ENCODE peak calls at places on chromosomes 1 and 21, in seven cellular contexts. A is Right ventricle myocardium inferior; G is A549; C is NCI-H1092; Y is kidney tubule cell; U is activated CD4-positive, alpha-beta memory T cell treated with anti-CD3 and anti-CD28 coated beads, Interleukin-2, amount 10 ng/mL, durations not matched to agents 7 days and 5 days; Q is heart right ventricle. O is an unnamed sample.

GRCh38 chr1:241612533-241613505 is 27.4 kb downstream of the CHML start:
- DNase-seq in A (no peak), G (no peak), C (no peak), Y (peak; percentile 90), U (no peak), Q (no peak), O (no peak)

GRCh38 chr21:18553786-18554185 is 150.2 kb upstream of the TMPRSS15 start:
- DNase-seq in A (no peak), G (no peak), C (no peak), Y (no peak), U (no peak), Q (no peak), O (no peak)

GRCh38 chr1:65082346-65083040 is 65.5 kb upstream of the AK4 start:
- DNase-seq in A (no peak), G (no peak), C (no peak), Y (peak; percentile 4), U (no peak), Q (no peak), O (no peak)

GRCh38 chr1:53504901-53505300 is 45.7 kb downstream of the DMRTB1 start:
- DNase-seq in A (peak; percentile 57), G (no peak), C (no peak), Y (no peak), U (no peak), Q (no peak), O (no peak)

GRCh38 chr1:5763971-5764370 is 228.3 kb downstream of the NPHP4 start:
- DNase-seq in A (no peak), G (no peak), C (no peak), Y (no peak), U (no peak), Q (no peak), O (no peak)

GRCh38 chr1:206469411-206469932 is 804 bp upstream of the IKBKE start:
- DNase-seq in A (no peak), G (no peak), C (no peak), Y (peak; percentile 63), U (peak; percentile 47), Q (no peak), O (no peak)

GRCh38 chr1:119298687-119299086 is 69.9 kb upstream of the HAO2 start:
- DNase-seq in A (no peak), G (no peak), C (no peak), Y (peak; percentile 56), U (no peak), Q (no peak), O (no peak)

GRCh38 chr1:164754088-164754600 is 195.2 kb downstream of the PBX1 start:
- DNase-seq in A (no peak), G (no peak), C (no peak), Y (no peak), U (no peak), Q (peak; percentile 54), O (no peak)

GRCh38 chr1:225498539-225499135 is 70.8 kb upstream of the LBR start:
- DNase-seq in A (no peak), G (no peak), C (no peak), Y (no peak), U (no peak), Q (no peak), O (no peak)

GRCh38 chr1:182301467-182302198 is 90.0 kb downstream of the GLUL start:
- DNase-seq in A (peak; percentile 80), G (no peak), C (no peak), Y (no peak), U (peak; percentile 19), Q (peak; percentile 48), O (peak; percentile 70)

GRCh38 chr1:60974973-60975372 is 107.4 kb upstream of the NFIA start:
- DNase-seq in A (no peak), G (no peak), C (no peak), Y (no peak), U (no peak), Q (no peak), O (no peak)

GRCh38 chr1:65245290-65245689 is 64.1 kb upstream of the DNAJC6 start:
- DNase-seq in A (no peak), G (no peak), C (no peak), Y (no peak), U (no peak), Q (no peak), O (no peak)

GRCh38 chr21:35963920-35964451 is 96.3 kb downstream of the SETD4 start:
- DNase-seq in A (no peak), G (no peak), C (no peak), Y (no peak), U (no peak), Q (no peak), O (no peak)

GRCh38 chr1:31574749-31575372 is 1.5 kb upstream of the TINAGL1 start:
- DNase-seq in A (no peak), G (no peak), C (no peak), Y (peak; percentile 56), U (no peak), Q (no peak), O (peak; percentile 80)

GRCh38 chr1:32485554-32486255 is 20.8 kb downstream of the ZBTB8B start:
- DNase-seq in A (no peak), G (no peak), C (no peak), Y (no peak), U (no peak), Q (no peak), O (no peak)

GRCh38 chr1:117573386-117574040 is 32.3 kb upstream of the TENT5C start:
- DNase-seq in A (no peak), G (no peak), C (no peak), Y (peak; percentile 26), U (no peak), Q (no peak), O (peak; percentile 54)

GRCh38 chr1:243257189-243257588 is 1.3 kb downstream of the SDCCAG8 start:
- DNase-seq in A (no peak), G (no peak), C (no peak), Y (no peak), U (no peak), Q (no peak), O (no peak)

GRCh38 chr1:233490488-233490887 is 123.4 kb upstream of the KCNK1 start:
- DNase-seq in A (no peak), G (no peak), C (peak; percentile 55), Y (no peak), U (no peak), Q (no peak), O (no peak)

GRCh38 chr1:15148975-15149374 is 4.6 kb upstream of the TMEM51 start:
- DNase-seq in A (no peak), G (no peak), C (no peak), Y (no peak), U (no peak), Q (no peak), O (no peak)

GRCh38 chr1:59554011-59554673 is 257.2 kb downstream of the FGGY start:
- DNase-seq in A (no peak), G (no peak), C (no peak), Y (no peak), U (no peak), Q (no peak), O (no peak)

GRCh38 chr1:64536217-64536835 is 66.4 kb downstream of the CACHD1 start:
- DNase-seq in A (no peak), G (no peak), C (peak; percentile 39), Y (peak; percentile 59), U (no peak), Q (no peak), O (no peak)

GRCh38 chr1:8244304-8244703 is 73.6 kb upstream of the SLC45A1 start:
- DNase-seq in A (no peak), G (no peak), C (no peak), Y (no peak), U (no peak), Q (no peak), O (no peak)

GRCh38 chr21:44966135-44967081 is 26.6 kb downstream of the SLX9 start:
- DNase-seq in A (peak; percentile 88), G (no peak), C (no peak), Y (no peak), U (no peak), Q (no peak), O (no peak)

GRCh38 chr1:234989479-234990327 is 138.9 kb downstream of the TOMM20 start:
- DNase-seq in A (no peak), G (no peak), C (no peak), Y (peak; percentile 17), U (no peak), Q (no peak), O (no peak)

GRCh38 chr1:217681806-217682205 is 50.7 kb downstream of the SPATA17 start:
- DNase-seq in A (no peak), G (no peak), C (no peak), Y (no peak), U (no peak), Q (no peak), O (no peak)